ENCODE peak calls at places on chromosomes 3 and 15, in ten cellular contexts. S is brain microvascular endothelial cell, Q is ovary, Z is GM12865, M is choroid plexus epithelial cell, O is A549, Y is pancreas, H is spleen, R is heart left ventricle, K is cardiac muscle cell. T is an unnamed sample.

GRCh38 chr3:160078533-160078932 is 89.9 kb downstream of the IL12A start:
- DNase-seq in R (no peak), S (no peak), M (no peak), H (no peak), Z (no peak), K (no peak), Y (no peak), O (no peak), Q (no peak), T (no peak)

GRCh38 chr3:24843955-24844354 is 349.3 kb upstream of the THRB start:
- DNase-seq in Z (no peak), O (no peak), Y (no peak), R (no peak), K (no peak), Q (no peak), M (no peak), H (no peak), S (no peak), T (no peak)

GRCh38 chr3:171640520-171641412 is 169.5 kb downstream of the PLD1 start:
- DNase-seq in S (peak; percentile 50), Z (no peak), K (peak; percentile 49), Y (no peak), O (no peak), R (no peak), Q (no peak), H (no peak), M (peak; percentile 74), T (peak; percentile 66)

GRCh38 chr15:68235022-68235421 is 5.5 kb upstream of the CLN6 start:
- DNase-seq in M (no peak), S (no peak), H (no peak), K (no peak), Y (no peak), R (no peak), O (no peak), Q (no peak), Z (no peak), T (no peak)

GRCh38 chr15:78625621-78626280 is 5.0 kb upstream of the CHRNA3 start:
- DNase-seq in S (no peak), K (no peak), Q (no peak), H (no peak), Z (no peak), O (no peak), R (no peak), Y (no peak), M (no peak), T (no peak)

GRCh38 chr3:43477600-43477999 is 144.2 kb downstream of the ANO10 start:
- DNase-seq in R (peak; percentile 46), Y (no peak), O (no peak), K (no peak), M (no peak), Q (no peak), S (no peak), H (peak; percentile 90), Z (no peak), T (no peak)

GRCh38 chr3:58120075-58120812 is 90.5 kb downstream of the DNASE1L3 start:
- DNase-seq in O (no peak), M (peak; percentile 58), Y (no peak), H (no peak), Z (no peak), S (no peak), R (no peak), Q (peak; percentile 39), K (peak; percentile 61), T (no peak)

GRCh38 chr3:128322030-128323022 is 144.4 kb downstream of the DNAJB8 start:
- DNase-seq in Y (peak; percentile 81), R (peak; percentile 41), H (peak; percentile 80), M (peak; percentile 69), O (peak; percentile 13), Q (no peak), Z (peak; percentile 37), K (peak; percentile 70), S (peak; percentile 39), T (peak; percentile 59)

GRCh38 chr3:49864505-49864904 is 5.2 kb downstream of the CAMKV start:
- DNase-seq in S (no peak), O (no peak), Q (no peak), Y (no peak), R (no peak), M (no peak), K (no peak), Z (no peak), H (no peak), T (no peak)

GRCh38 chr3:22887664-22888291 is 315.3 kb upstream of the UBE2E2 start:
- DNase-seq in M (peak; percentile 76), Q (no peak), S (peak; percentile 45), Z (peak; percentile 46), H (no peak), R (no peak), Y (no peak), O (no peak), K (peak; percentile 61), T (peak; percentile 25)

GRCh38 chr15:88878720-88879184 is 16.6 kb downstream of the HAPLN3 start:
- DNase-seq in R (peak; percentile 26), Q (no peak), O (peak; percentile 87), M (peak; percentile 66), Y (peak; percentile 47), Z (peak; percentile 57), S (peak; percentile 47), H (no peak), K (peak; percentile 60), T (peak; percentile 34)

GRCh38 chr15:82624008-82624407 is 23.2 kb downstream of the CPEB1 start:
- DNase-seq in S (no peak), M (no peak), O (no peak), Y (no peak), K (no peak), R (no peak), Q (no peak), H (no peak), Z (no peak), T (no peak)

DNA sequence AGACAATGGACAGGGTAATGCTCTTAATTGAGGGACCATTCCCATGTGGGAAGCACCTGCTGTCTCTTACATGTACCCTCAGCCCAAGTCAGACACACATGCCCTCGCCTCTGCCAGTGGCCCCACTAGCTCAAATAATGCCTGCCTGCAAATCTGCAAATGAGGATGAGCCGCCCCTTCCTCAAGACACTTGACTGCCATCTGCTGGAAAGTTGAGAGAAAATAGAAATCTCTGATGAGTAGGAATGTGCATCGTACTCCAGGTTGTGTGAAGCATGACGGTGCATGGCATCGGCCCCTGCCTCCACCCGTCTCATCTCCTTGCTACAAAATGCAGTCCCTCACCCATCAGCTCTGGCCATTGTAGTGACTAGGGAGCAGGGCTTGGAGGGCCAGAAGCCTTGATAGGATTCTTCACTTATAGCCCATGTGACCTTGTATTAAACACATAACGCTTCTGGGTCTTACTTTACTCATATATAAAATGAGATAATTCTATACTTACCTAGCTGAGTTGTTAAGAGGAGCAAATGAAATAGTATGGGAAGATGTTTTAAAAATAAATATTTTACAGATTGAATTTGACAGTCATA is 6.3 kb upstream of the SCN5A start:
- DNase-seq in Y (no peak), O (no peak), S (peak; percentile 16), Z (peak; percentile 48), R (no peak), Q (no peak), H (no peak), M (peak; percentile 74), K (peak; percentile 54), T (peak; percentile 39)
- TF ChIP-seq CTCF in Y (no peak), O (peak; percentile 63), S (peak; percentile 73), Z (peak; percentile 44), R (peak; percentile 49), Q (no peak), H (peak; percentile 16), M (peak; percentile 74), K (peak; percentile 55), T (peak; percentile 51)

DNA sequence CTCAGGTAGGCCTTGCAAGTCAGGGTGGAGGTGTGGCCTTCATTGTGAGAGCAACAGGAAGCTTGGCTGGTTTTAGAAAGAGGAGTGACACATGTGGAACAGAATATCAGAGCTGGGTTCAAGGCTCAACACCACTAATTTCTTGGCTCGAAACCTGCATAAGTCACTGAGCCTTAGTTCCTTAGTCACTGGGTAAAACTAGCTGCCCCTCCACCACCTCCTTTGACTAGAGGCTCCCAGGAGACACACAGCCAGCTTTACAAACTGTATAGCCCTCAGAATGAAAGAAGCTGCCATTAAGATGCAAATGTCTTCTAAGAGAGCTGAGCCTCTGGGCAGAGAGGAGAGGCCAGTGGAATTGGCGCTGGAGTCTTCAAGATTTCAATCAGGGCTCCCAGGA is 67.7 kb downstream of the CERS3 start:
- DNase-seq in Y (no peak), S (no peak), O (no peak), Q (no peak), R (no peak), K (no peak), H (no peak), M (no peak), Z (peak; percentile 70), T (no peak)
- H3K4me3 ChIP-seq in Y (no peak overlapping the region), S (no peak overlapping the region), O (no peak overlapping the region), Q (no peak overlapping the region), R (no peak overlapping the region), K (no peak overlapping the region), H (no peak overlapping the region), M (no peak overlapping the region), Z (no peak overlapping the region), T (no peak overlapping the region)

DNA sequence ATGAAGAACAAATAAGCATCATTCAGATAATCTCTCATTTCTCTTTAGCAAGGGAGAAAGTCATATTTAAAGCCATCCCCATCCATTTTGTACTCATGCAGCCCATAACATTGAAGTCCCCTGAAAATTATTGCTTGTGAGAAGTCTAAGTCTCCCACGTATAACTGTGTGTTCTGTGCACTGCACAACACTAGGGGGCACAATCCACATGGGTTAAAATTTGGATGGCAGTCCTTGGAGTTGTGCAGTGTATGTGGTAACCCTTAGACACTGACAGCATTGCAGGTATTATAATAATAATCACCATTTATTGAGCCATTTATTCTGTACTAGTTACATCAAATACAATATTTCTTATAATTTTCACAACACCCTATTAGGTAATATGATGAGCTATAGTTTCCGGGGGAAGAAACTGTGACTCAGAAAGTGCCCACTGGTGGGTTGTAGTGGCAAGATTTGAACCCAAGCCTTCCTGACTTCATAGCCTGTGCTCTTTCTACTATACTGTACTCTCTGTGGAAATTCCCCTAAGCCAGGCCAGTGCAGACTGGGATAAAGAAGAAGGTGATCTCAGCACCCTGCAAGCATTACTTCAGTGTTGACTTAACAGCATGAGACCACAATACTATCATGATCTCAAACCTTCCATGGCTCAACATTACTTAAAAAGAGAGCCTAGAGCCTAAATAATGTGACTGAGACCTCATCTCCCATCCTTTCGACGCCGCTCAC is 15.7 kb downstream of the KCNAB1 start:
- DNase-seq in K (no peak), R (no peak), S (no peak), Y (no peak), Z (peak; percentile 19), Q (no peak), M (no peak), H (no peak), O (no peak), T (no peak)
- TF ChIP-seq CTCF in K (peak; percentile 21), R (no peak), S (peak; percentile 32), Y (no peak), Z (peak; percentile 35), Q (no peak), M (peak; percentile 15), H (no peak), O (peak; percentile 19), T (peak; percentile 8)

DNA sequence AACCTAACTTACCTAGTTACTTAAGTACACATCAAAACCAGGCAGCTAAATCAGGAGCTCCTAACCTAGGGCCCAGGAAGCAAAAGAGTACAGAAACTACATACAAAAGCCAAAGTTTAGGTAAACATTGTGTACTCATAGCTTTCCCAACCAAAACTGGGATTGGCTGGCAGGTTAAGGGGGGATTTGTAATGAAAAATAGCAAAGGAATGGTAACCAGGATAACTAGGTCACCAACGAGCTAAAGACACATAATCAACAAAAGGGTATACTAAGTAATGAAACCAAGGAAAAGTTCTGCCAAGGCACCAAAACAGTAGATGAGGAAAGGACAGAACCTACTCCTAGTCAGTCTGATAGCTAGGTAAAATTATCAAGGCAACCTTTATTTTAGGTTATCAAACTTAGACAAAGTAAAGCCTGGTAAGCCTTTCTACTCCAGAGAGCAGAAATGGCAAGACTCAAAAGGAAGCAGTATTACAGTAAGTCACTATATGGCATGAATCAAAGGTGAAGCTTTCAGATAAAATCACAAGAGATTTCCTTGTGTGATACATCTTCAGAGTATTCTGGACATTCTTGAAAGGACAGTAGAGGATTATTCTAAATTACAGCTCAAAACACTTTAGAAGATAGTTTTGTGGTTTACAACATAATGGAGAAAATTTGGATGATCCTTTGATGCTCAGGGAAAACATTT is 10.2 kb downstream of the TRA2B start:
- DNase-seq in O (no peak), Z (no peak), Q (no peak), H (no peak), Y (no peak), K (no peak), S (no peak), R (no peak), M (no peak), T (no peak)
- H3K4me3 ChIP-seq in O (no peak overlapping the region), Z (no peak overlapping the region), Q (no peak overlapping the region), H (no peak overlapping the region), Y (no peak overlapping the region), K (no peak overlapping the region), S (no peak overlapping the region), R (no peak overlapping the region), M (no peak overlapping the region), T (no peak overlapping the region)

T was measured in fibroblast of the aortic adventitia.